ENCODE peak calls at places on chromosomes 1 and 21, in six cellular contexts. L, V, P, X, T and Y are unnamed samples.
A peak's percentile ranks its signal among the peaks of the same experiment; 100 is the strongest.

GRCh38 chr1:151924691-151925587 is 15.6 kb upstream of the THEM4 start:
- DNase-seq in P (no peak), X (no peak), V (no peak), T (no peak), L (peak; percentile 49), Y (no peak)

GRCh38 chr1:216758182-216758581 is 35.0 kb upstream of the ESRRG start:
- DNase-seq in T (no peak), P (no peak), X (no peak), L (no peak), V (peak; percentile 77), Y (no peak)

GRCh38 chr1:108976658-108977057 is 13.4 kb upstream of the CLCC1 start:
- DNase-seq in V (no peak), P (no peak), T (no peak), L (no peak), X (no peak), Y (no peak)

GRCh38 chr1:215358356-215358755 is 208.7 kb upstream of the KCTD3 start:
- DNase-seq in T (no peak), L (no peak), V (no peak), X (no peak), P (no peak), Y (no peak)

GRCh38 chr1:226882631-226883409 is 12.4 kb downstream of the PSEN2 start:
- DNase-seq in P (peak; percentile 60), X (peak; percentile 57), V (no peak), L (peak; percentile 55), T (peak; percentile 57), Y (peak; percentile 52)

GRCh38 chr1:201648911-201649775 is 110.2 kb downstream of the NAV1 start:
- DNase-seq in L (peak; percentile 39), T (peak; percentile 36), P (no peak), V (peak; percentile 40), X (peak; percentile 72), Y (peak; percentile 59)

GRCh38 chr1:228280961-228281591 is 73.2 kb downstream of the OBSCN start:
- DNase-seq in T (no peak), P (no peak), X (no peak), V (no peak), L (no peak), Y (no peak)

GRCh38 chr1:109397451-109398342 is at the start of gene SORT1:
- DNase-seq in V (peak; percentile 98), L (peak; percentile 90), P (peak; percentile 38), X (peak; percentile 90), T (peak; percentile 90), Y (peak; percentile 92)

GRCh38 chr21:37006243-37006520 is 320 bp upstream of the RIPPLY3 start:
- DNase-seq in L (no peak), V (no peak), P (no peak), X (no peak), T (no peak), Y (no peak)

GRCh38 chr1:16151985-16152384 is 3.9 kb downstream of the EPHA2 start:
- DNase-seq in T (no peak), V (no peak), L (no peak), P (no peak), X (no peak), Y (peak; percentile 22)
- H3K4me3 ChIP-seq in T (no peak overlapping the region), V (no peak overlapping the region), L (peak overlapping the region; percentile 13), P (no peak overlapping the region), X (no peak overlapping the region), Y (no peak overlapping the region)

GRCh38 chr1:22141493-22141892 is 1.4 kb downstream of the WNT4 start:
- DNase-seq in T (no peak), P (no peak), V (no peak), X (peak; percentile 41), L (peak; percentile 18), Y (peak; percentile 7)
- H3K4me3 ChIP-seq in T (no peak overlapping the region), P (no peak overlapping the region), V (no peak overlapping the region), X (no peak overlapping the region), L (peak overlapping the region; percentile 38), Y (no peak overlapping the region)

DNA sequence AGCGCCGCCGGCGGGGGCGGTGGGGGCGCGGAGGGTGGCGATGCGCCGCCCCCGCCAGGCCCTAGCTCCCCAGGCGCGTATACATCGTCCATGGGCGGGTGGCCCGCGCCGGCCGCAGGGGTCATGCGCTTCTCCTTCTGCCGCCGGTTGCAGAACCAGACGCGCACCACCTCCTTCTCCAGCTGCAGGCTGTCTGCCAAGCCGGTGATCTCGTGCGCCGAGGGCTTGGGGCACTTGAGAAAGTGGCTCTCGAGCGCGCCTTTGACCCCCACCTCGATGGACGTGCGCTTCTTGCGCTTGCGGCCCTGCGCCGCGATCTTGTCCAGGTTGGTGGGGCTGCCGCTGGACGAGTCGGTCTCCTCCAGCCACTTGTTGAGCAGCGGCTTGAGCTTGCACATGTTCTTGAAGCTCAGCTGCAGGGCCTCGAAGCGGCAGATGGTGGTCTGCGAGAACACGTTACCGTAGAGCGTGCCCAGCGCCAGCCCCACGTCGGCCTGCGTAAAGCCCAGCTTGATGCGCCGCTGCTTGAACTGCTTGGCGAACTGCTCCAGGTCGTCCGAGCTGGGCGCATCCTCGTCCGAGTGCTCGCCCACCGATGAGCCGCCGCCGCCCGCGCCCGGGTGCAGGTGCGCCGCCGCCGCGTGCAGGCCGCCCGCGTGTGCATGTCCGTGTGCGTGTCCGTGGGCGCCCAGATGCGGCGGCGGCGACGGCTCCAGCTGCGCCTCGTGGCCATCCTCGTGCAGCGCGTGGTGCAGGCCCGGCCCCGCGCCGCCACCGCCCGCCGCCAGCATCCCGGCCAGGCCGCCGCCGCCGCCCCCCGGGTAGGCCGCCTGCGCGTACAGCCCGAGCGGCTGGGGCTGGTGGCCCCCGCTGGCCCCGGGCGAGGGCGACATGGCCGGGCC is 911 bp downstream of the POU3F1 start:
- DNase-seq in L (peak; percentile 50), V (peak; percentile 35), P (peak; percentile 12), T (no peak), X (peak; percentile 35), Y (peak; percentile 13)
- H3K4me3 ChIP-seq in L (no peak overlapping the region), V (no peak overlapping the region), P (no peak overlapping the region), T (no peak overlapping the region), X (no peak overlapping the region), Y (no peak overlapping the region)

DNA sequence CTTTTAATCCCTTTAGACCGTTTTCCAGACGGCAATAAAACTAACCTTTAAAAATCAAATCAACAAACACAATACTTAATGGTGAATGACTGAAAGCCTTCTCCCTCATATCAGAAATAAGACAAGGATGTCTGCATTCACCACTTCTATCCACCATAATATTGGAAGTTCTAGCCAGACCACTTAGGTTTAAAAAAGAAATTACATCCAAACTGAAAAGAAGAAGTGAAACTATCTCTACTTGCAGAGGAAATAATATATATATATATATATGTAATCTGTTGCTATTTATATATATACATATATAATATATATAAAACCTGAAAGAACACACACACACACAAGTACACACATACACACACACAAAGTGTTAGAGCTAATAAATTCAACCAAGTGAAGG is 100.4 kb downstream of the BRINP3 start:
- DNase-seq in V (no peak), T (no peak), X (no peak), L (no peak), P (no peak), Y (no peak)
- H3K4me3 ChIP-seq in V (no peak overlapping the region), T (no peak overlapping the region), X (no peak overlapping the region), L (no peak overlapping the region), P (no peak overlapping the region), Y (no peak overlapping the region)

GRCh38 chr1:154940213-154940879 is 3.8 kb upstream of the PMVK start:
- DNase-seq in X (no peak), L (no peak), T (no peak), P (no peak), V (no peak), Y (no peak)

GRCh38 chr1:154941332-154941995 is 4.9 kb upstream of the PMVK start:
- DNase-seq in V (peak; percentile 69), L (no peak), P (no peak), X (peak; percentile 52), T (no peak), Y (no peak)

GRCh38 chr1:154937988-154938386 is 1.5 kb upstream of the PMVK start:
- DNase-seq in P (no peak), X (no peak), V (no peak), T (no peak), L (no peak), Y (no peak)

GRCh38 chr1:154938604-154939399 is 2.3 kb upstream of the PMVK start:
- DNase-seq in X (no peak), P (no peak), T (no peak), L (no peak), V (no peak), Y (no peak)

DNA sequence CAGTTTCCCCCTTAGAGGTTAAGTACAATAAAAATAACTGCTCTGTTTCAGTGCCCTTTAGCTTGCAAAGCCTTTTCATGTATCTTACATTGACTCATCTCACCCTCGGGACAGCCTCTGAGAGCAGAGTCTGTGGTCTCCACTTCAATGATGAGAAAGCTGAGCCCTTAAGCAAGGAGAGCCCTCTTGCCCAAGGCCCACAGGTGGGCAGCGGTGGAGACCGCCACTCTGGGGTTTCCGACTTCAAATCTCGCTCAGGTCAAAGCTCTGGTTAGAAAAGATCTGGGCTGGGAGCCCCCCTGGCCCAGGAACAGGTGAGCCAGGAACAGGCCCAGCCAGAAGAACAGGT is 4.3 kb upstream of the PMVK start:
- DNase-seq in V (no peak), X (peak; percentile 29), T (no peak), L (no peak), P (no peak), Y (no peak)
- H3K4me3 ChIP-seq in V (no peak overlapping the region), X (no peak overlapping the region), T (no peak overlapping the region), L (no peak overlapping the region), P (peak overlapping the region; percentile 10), Y (peak overlapping the region; percentile 41)

DNA sequence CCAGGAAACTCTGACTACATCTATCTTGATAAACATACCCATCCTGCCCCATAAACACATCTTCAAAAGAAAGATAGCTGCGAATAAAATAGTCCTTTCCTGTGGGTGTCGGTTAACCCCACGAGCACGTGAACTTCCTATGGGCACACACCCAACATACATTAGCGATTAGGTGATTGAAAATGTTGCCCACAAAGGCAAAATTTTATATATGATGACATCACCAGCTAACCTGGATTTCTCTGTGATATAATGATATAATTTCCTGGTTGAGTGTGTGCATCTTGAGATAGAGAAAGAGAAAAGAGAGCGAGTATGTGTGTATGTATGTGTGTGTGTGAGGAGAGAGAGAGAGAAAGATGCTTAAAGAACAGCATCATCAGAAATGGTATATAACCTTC is 296.1 kb downstream of the PTPRC start:
- DNase-seq in P (peak; percentile 79), V (no peak), T (peak; percentile 68), L (peak; percentile 58), X (peak; percentile 60), Y (peak; percentile 64)
- H3K4me3 ChIP-seq in P (peak overlapping the region; percentile 96), V (peak overlapping the region; percentile 23), T (peak overlapping the region; percentile 90), L (peak overlapping the region; percentile 68), X (peak overlapping the region; percentile 88), Y (peak overlapping the region; percentile 90)

GRCh38 chr1:159921700-159922498 is 3.4 kb downstream of the TAGLN2 start:
- DNase-seq in T (peak; percentile 57), P (peak; percentile 38), V (no peak), L (no peak), X (no peak), Y (no peak)
- H3K4me3 ChIP-seq in T (peak overlapping the region; percentile 78), P (peak overlapping the region; percentile 94), V (no peak overlapping the region), L (no peak overlapping the region), X (peak overlapping the region; percentile 100), Y (peak overlapping the region; percentile 95)